ENCODE peak calls at places on chromosomes 5 and 9, in four cellular contexts. C is A549; Y is stimulated activated CD8-positive, alpha-beta memory T cell treated with anti-CD3 and anti-CD28 coated beads, Interleukin-4, amount 100 ng/mL, for 4 hours; W is LoVo. X is an unnamed sample.

GRCh38 chr5:139650031-139650688 is 2.0 kb downstream of the CXXC5 start:
- DNase-seq in C (no peak), Y (no peak), W (no peak), X (no peak)

GRCh38 chr5:1698589-1699316 is 100.9 kb downstream of the MRPL36 start:
- DNase-seq in W (no peak), C (no peak), Y (no peak), X (no peak)

GRCh38 chr9:108442604-108443277 is 413.0 kb downstream of the ACTL7B start:
- DNase-seq in Y (no peak), C (no peak), W (no peak), X (no peak)

GRCh38 chr5:77133061-77133758 is 46.1 kb upstream of the ZBED3 start:
- DNase-seq in Y (no peak), W (peak), C (peak), X (peak)

GRCh38 chr5:38607396-38607795 is 51.0 kb upstream of the LIFR start:
- DNase-seq in Y (no peak), C (no peak), W (no peak), X (no peak)

GRCh38 chr5:2355859-2356258 is 395.6 kb downstream of the IRX2 start:
- DNase-seq in Y (no peak), C (no peak), W (no peak), X (no peak)

GRCh38 chr9:98707158-98708102 is 1.3 kb downstream of the GABBR2 start:
- DNase-seq in C (peak), W (no peak), Y (no peak), X (peak)

GRCh38 chr5:57695179-57695578 is 212.6 kb upstream of the ACTBL2 start:
- DNase-seq in Y (no peak), C (no peak), W (no peak), X (peak)

GRCh38 chr9:137971477-137972138 is 94.0 kb downstream of the CACNA1B start:
- DNase-seq in Y (no peak), W (no peak), C (no peak), X (no peak)

GRCh38 chr9:121262450-121262849 is 5.5 kb upstream of the GSN start:
- DNase-seq in W (no peak), Y (no peak), C (no peak), X (no peak)

GRCh38 chr5:135308752-135309151 is 90.3 kb downstream of the MACROH2A1 start:
- DNase-seq in Y (no peak), W (peak), C (no peak), X (no peak)

GRCh38 chr5:32572778-32573480 is 12.4 kb upstream of the SUB1 start:
- DNase-seq in W (no peak), Y (no peak), C (no peak), X (no peak)

GRCh38 chr5:127206320-127207113 is 84.1 kb upstream of the MEGF10 start:
- DNase-seq in W (peak), C (peak), Y (no peak), X (peak)

GRCh38 chr5:3602713-3603502 is 7.3 kb downstream of the IRX1 start:
- DNase-seq in Y (no peak), W (no peak), C (no peak), X (no peak)

GRCh38 chr9:75974006-75974766 is 83.7 kb downstream of the PCSK5 start:
- DNase-seq in C (no peak), Y (no peak), W (no peak), X (peak)

GRCh38 chr5:137027758-137028157 is 471.4 kb downstream of the SPOCK1 start:
- DNase-seq in W (no peak), C (no peak), Y (no peak), X (no peak)

GRCh38 chr9:129910628-129911567 is 75.6 kb downstream of the USP20 start:
- DNase-seq in Y (no peak), W (peak), C (peak), X (peak)

GRCh38 chr5:138466058-138466899 is 1.0 kb downstream of the EGR1 start:
- DNase-seq in W (no peak), Y (no peak), C (no peak), X (peak)

GRCh38 chr5:112210430-112211005 is 208.6 kb downstream of the EPB41L4A start:
- DNase-seq in Y (no peak), W (peak), C (peak), X (peak)

GRCh38 chr5:157108961-157109360 is at the start of gene HAVCR2:
- DNase-seq in C (no peak), Y (peak), W (no peak), X (no peak)

GRCh38 chr9:77457916-77458592 is 190.1 kb downstream of the GNA14 start:
- DNase-seq in Y (peak), W (peak), C (peak), X (peak)

GRCh38 chr9:76203373-76203772 is 190.9 kb downstream of the RFK start:
- DNase-seq in W (no peak), C (no peak), Y (no peak), X (peak)

GRCh38 chr5:142527234-142527633 is 158.7 kb downstream of the FGF1 start:
- DNase-seq in C (no peak), W (no peak), Y (no peak), X (no peak)

GRCh38 chr9:96686638-96687335 is 31.7 kb upstream of the PRXL2C start:
- DNase-seq in Y (peak), W (peak), C (peak), X (no peak)

GRCh38 chr5:98460536-98460935 is 312.9 kb upstream of the RGMB start:
- DNase-seq in Y (no peak), W (no peak), C (no peak), X (no peak)

GRCh38 chr9:134949681-134950403 is 32.1 kb upstream of the FCN1 start:
- DNase-seq in C (no peak), W (no peak), Y (no peak), X (no peak)

X was measured in Calu3.